ENCODE peak calls at places on chromosomes 2 and 18, in eight cellular contexts. N is A549, U is breast epithelium, A is ovary, L is mammary epithelial cell, P is heart right ventricle, E is esophagus squamous epithelium, B is thoracic aorta. F is an unnamed sample.
A peak's percentile ranks its signal among the peaks of the same experiment; 100 is the strongest.

GRCh38 chr2:240626531-240627300 is 1.4 kb downstream of the GPR35 start:
- DNase-seq in N (no peak), U (peak; percentile 43), A (no peak), L (no peak), P (no peak), E (no peak), B (no peak), F (no peak)

GRCh38 chr18:77316641-77317040 is 67.0 kb downstream of the GALR1 start:
- DNase-seq in N (no peak), U (no peak), A (no peak), L (peak; percentile 17), P (no peak), E (no peak), B (no peak), F (no peak)

GRCh38 chr18:58887613-58887963 is 22.9 kb downstream of the ZNF532 start:
- DNase-seq in N (no peak), U (no peak), A (peak; percentile 42), L (peak; percentile 91), P (peak; percentile 72), E (no peak), B (no peak), F (no peak)

GRCh38 chr2:231672617-231673347 is 35.5 kb upstream of the PTMA start:
- DNase-seq in N (peak; percentile 67), U (no peak), A (peak; percentile 46), L (no peak), P (peak; percentile 57), E (no peak), B (no peak), F (no peak)

GRCh38 chr2:160096414-160096813 is 34.0 kb upstream of the PLA2R1 start:
- DNase-seq in N (no peak), U (no peak), A (no peak), L (peak; percentile 70), P (no peak), E (no peak), B (no peak), F (no peak)

GRCh38 chr2:26068602-26069298 is 34.9 kb downstream of the RAB10 start:
- DNase-seq in N (peak; percentile 71), U (no peak), A (no peak), L (peak; percentile 84), P (no peak), E (no peak), B (no peak), F (peak; percentile 60)

GRCh38 chr2:48189552-48190228 is 283.4 kb upstream of the FBXO11 start:
- DNase-seq in N (no peak), U (no peak), A (no peak), L (no peak), P (no peak), E (no peak), B (no peak), F (no peak)

GRCh38 chr2:165810418-165810817 is 16.4 kb upstream of the GALNT3 start:
- DNase-seq in N (no peak), U (no peak), A (no peak), L (no peak), P (no peak), E (no peak), B (no peak), F (no peak)

GRCh38 chr2:40436093-40436475 is 15.8 kb downstream of the SLC8A1 start:
- DNase-seq in N (no peak), U (no peak), A (no peak), L (no peak), P (no peak), E (no peak), B (no peak), F (no peak)

GRCh38 chr2:152606081-152606480 is 111.2 kb downstream of the PRPF40A start:
- DNase-seq in N (no peak), U (no peak), A (no peak), L (no peak), P (no peak), E (no peak), B (no peak), F (no peak)

GRCh38 chr2:213475433-213475832 is 191.2 kb downstream of the SPAG16 start:
- DNase-seq in N (no peak), U (no peak), A (no peak), L (no peak), P (no peak), E (no peak), B (no peak), F (no peak)

GRCh38 chr2:218301176-218301819 is 9.0 kb upstream of the TMBIM1 start:
- DNase-seq in N (peak; percentile 48), U (peak; percentile 85), A (peak; percentile 83), L (peak; percentile 74), P (peak; percentile 64), E (no peak), B (peak; percentile 58), F (no peak)

GRCh38 chr2:47950340-47951280 is 44.3 kb upstream of the FBXO11 start:
- DNase-seq in N (no peak), U (no peak), A (no peak), L (no peak), P (no peak), E (no peak), B (no peak), F (no peak)

GRCh38 chr2:43948370-43948769 is 47.4 kb downstream of the LRPPRC start:
- DNase-seq in N (no peak), U (no peak), A (no peak), L (no peak), P (no peak), E (no peak), B (no peak), F (no peak)

GRCh38 chr2:224263571-224264043 is 138.3 kb downstream of the FAM124B start:
- DNase-seq in N (no peak), U (no peak), A (no peak), L (no peak), P (no peak), E (no peak), B (no peak), F (no peak)

GRCh38 chr2:108998911-108999310 is 9.9 kb upstream of the EDAR start:
- DNase-seq in N (no peak), U (no peak), A (no peak), L (no peak), P (no peak), E (no peak), B (no peak), F (no peak)

GRCh38 chr2:240714747-240715725 is 23.4 kb downstream of the AQP12A start:
- DNase-seq in N (no peak), U (no peak), A (no peak), L (no peak), P (no peak), E (no peak), B (no peak), F (no peak)

GRCh38 chr18:57359433-57359832 is 7.1 kb downstream of the ST8SIA3 start:
- DNase-seq in N (no peak), U (no peak), A (no peak), L (no peak), P (no peak), E (no peak), B (no peak), F (no peak)

GRCh38 chr18:52227536-52227935 is 112.5 kb upstream of the DCC start:
- DNase-seq in N (no peak), U (no peak), A (no peak), L (no peak), P (no peak), E (no peak), B (no peak), F (no peak)

GRCh38 chr2:136932700-136933099 is 167.4 kb downstream of the THSD7B start:
- DNase-seq in N (no peak), U (no peak), A (no peak), L (peak; percentile 14), P (no peak), E (no peak), B (no peak), F (no peak)

GRCh38 chr2:39228413-39229209 is 15.2 kb downstream of the CDKL4 start:
- DNase-seq in N (no peak), U (no peak), A (peak; percentile 25), L (no peak), P (no peak), E (no peak), B (no peak), F (no peak)
- TF ChIP-seq CTCF in N (no peak), U (no peak), A (no peak), L (no peak), P (peak; percentile 30), E (no peak), B (no peak), F (no peak)

DNA sequence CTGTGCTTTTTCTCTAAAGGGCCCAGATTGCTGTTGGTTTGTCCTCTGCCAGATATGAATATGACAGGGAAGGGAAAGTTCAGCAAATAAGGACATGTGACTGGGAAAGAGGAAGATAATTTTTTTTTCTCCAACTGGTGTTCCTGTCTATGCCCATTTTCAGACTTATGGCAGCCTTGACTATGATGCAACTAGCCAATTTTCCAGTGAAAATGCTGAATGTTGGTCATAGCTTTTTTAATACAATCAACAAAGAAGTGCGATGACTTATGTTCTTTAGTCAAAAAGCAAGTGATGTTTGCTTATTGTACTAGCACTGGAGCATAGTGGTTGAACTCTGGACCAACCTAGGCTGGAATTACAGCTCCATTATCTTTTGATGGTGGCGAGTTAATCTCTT is 7.7 kb downstream of the MDH1 start:
- DNase-seq in N (no peak), U (no peak), A (no peak), L (no peak), P (no peak), E (no peak), B (no peak), F (no peak)
- H3K4me1 ChIP-seq in N (no peaks in the 10 kb centered on the region), U (no peaks in the 10 kb centered on the region), A (no peaks in the 10 kb centered on the region), L (no peaks in the 10 kb centered on the region), P (peaks cover 19% of the 10 kb centered on the region), E (no peaks in the 10 kb centered on the region), B (peaks cover 14% of the 10 kb centered on the region), F (no peaks in the 10 kb centered on the region)

DNA sequence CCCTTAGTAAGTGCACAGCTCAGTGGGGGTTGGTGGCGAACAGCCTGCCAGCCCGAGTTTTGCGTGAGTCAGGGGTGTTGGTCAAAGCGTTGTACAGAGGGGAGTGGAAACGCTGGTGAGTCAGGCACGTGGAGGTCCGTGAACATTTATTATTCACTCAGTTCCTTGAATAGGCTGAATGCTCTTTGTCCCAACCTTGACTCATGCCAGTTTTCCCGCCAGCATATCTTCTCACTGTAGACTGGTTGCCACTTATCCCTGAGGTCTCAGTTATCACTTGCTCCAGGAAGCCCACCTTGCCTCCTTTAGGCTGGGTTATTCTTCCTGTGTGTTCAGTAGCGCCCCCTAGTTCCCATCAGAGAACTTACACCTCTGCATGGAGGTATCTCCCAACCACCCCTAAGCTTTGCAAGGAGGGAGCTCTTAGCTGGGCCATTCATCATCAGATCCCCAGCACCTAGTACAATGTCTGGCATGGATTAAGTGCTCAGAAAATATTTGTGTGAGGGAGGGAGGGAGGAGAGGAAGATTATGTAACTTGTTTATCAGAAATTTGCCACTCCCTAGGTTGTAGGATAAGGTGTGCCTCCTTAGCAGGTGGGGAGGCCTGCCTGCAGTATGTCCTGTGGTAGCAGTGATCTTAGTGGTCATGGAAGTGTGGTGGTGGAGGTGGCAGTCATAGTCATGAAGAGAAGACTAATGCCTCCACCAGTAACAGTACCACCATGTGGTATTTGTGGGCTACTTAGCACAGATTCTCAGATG is 72.1 kb downstream of the CABLES1 start:
- DNase-seq in N (no peak), U (no peak), A (no peak), L (no peak), P (no peak), E (no peak), B (no peak), F (no peak)
- TF ChIP-seq CTCF in N (no peak), U (no peak), A (no peak), L (peak; percentile 32), P (peak; percentile 15), E (no peak), B (no peak), F (peak; percentile 56)

DNA sequence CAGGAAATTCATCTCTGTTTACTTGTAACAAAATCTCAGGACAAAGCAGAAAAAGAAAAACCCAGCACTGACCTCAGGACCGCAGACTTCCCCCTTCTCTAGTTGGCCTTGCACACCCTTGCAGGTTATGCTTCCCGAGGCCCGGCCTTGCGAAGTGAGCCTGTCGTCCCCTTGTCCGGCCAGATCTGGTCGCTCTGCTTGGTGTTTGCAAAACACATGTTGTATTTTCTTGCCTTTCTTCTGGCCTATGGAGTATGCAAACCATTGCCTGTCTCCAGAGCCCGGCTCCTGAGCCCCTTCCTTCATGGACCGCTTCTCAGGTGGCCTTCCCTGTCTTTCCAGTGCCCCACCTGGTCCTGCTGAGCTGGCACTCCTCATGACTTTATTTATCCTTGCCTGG is 4.8 kb downstream of the IMPA2 start:
- DNase-seq in N (no peak), U (no peak), A (no peak), L (no peak), P (no peak), E (no peak), B (no peak), F (no peak)
- H3K4me1 ChIP-seq in N (peaks cover 54% of the 10 kb centered on the region), U (peaks cover 6% of the 10 kb centered on the region), A (no peaks in the 10 kb centered on the region), L (no peaks in the 10 kb centered on the region), P (peaks cover 42% of the 10 kb centered on the region), E (peaks cover 61% of the 10 kb centered on the region), B (no peaks in the 10 kb centered on the region), F (peaks cover 15% of the 10 kb centered on the region)